ENCODE peak calls at places on chromosome 3, in nine cellular contexts. O is stimulated activated CD4-positive, alpha-beta T cell treated with anti-CD3 and anti-CD28 coated beads, Interleukin-4, amount 100 ng/mL, for 48 hours; P is AG10803; F is HuH-7.5; I is Ammon's horn; T is GM12865; V is psoas muscle; Z is mucosa of gallbladder; A is NCI-H2227 treated with DMSO at 0.1 percent for 48 hours. K is an unnamed sample.

GRCh38 chr3:64651791-64652241 is 36.0 kb downstream of the ADAMTS9 start:
- DNase-seq in O (no peak), P (peak), F (no peak), I (no peak), T (no peak), V (no peak), Z (no peak), A (no peak), K (no peak)

GRCh38 chr3:129794319-129795201 is 99.0 kb downstream of the TMCC1 start:
- DNase-seq in O (no peak), P (no peak), F (peak), I (peak), T (peak), V (no peak), Z (peak), A (peak), K (no peak)

GRCh38 chr3:2765002-2765579 is 345.1 kb downstream of the IL5RA start:
- DNase-seq in O (no peak), P (no peak), F (peak), I (no peak), T (peak), V (no peak), Z (no peak), A (peak), K (no peak)

GRCh38 chr3:41026394-41027177 is 172.7 kb upstream of the CTNNB1 start:
- DNase-seq in O (no peak), P (peak), F (peak), I (peak), T (no peak), V (peak), Z (peak), A (peak), K (no peak)

GRCh38 chr3:126061301-126062032 is 22.5 kb downstream of the SLC41A3 start:
- DNase-seq in O (no peak), P (no peak), F (no peak), I (no peak), T (no peak), V (no peak), Z (no peak), A (no peak), K (no peak)

GRCh38 chr3:136626448-136626847 is 125.7 kb downstream of the STAG1 start:
- DNase-seq in O (no peak), P (no peak), F (no peak), I (no peak), T (no peak), V (no peak), Z (no peak), A (no peak), K (no peak)

GRCh38 chr3:66618066-66618465 is 117.2 kb upstream of the LRIG1 start:
- DNase-seq in O (no peak), P (peak), F (no peak), I (no peak), T (no peak), V (no peak), Z (no peak), A (no peak), K (no peak)

GRCh38 chr3:126745760-126746394 is 41.8 kb downstream of the CHCHD6 start:
- DNase-seq in O (no peak), P (no peak), F (no peak), I (no peak), T (no peak), V (peak), Z (peak), A (no peak), K (no peak)

GRCh38 chr3:197737319-197737649 is 580 bp upstream of the RUBCN start:
- DNase-seq in O (no peak), P (no peak), F (peak), I (no peak), T (no peak), V (no peak), Z (no peak), A (peak), K (no peak)

GRCh38 chr3:194271459-194272035 is 79.6 kb downstream of the CPN2 start:
- DNase-seq in O (no peak), P (no peak), F (no peak), I (peak), T (no peak), V (no peak), Z (no peak), A (no peak), K (no peak)

GRCh38 chr3:171566803-171567422 is 106.7 kb upstream of the TNIK start:
- DNase-seq in O (no peak), P (peak), F (peak), I (peak), T (peak), V (no peak), Z (no peak), A (peak), K (no peak)

GRCh38 chr3:54243262-54243931 is 121.0 kb downstream of the CACNA2D3 start:
- DNase-seq in O (no peak), P (no peak), F (no peak), I (no peak), T (peak), V (no peak), Z (no peak), A (peak), K (no peak)

GRCh38 chr3:154758109-154758868 is 321.8 kb upstream of the MME start:
- DNase-seq in O (no peak), P (peak), F (no peak), I (no peak), T (no peak), V (no peak), Z (no peak), A (peak), K (no peak)

GRCh38 chr3:69772152-69772867 is 33.0 kb downstream of the MITF start:
- DNase-seq in O (no peak), P (no peak), F (no peak), I (no peak), T (no peak), V (no peak), Z (no peak), A (no peak), K (no peak)

GRCh38 chr3:111615880-111616279 is 20.7 kb upstream of the ZBED2 start:
- DNase-seq in O (no peak), P (no peak), F (no peak), I (no peak), T (no peak), V (no peak), Z (no peak), A (no peak), K (no peak)

GRCh38 chr3:136959599-136959998 is 1.8 kb downstream of the IL20RB start:
- DNase-seq in O (no peak), P (no peak), F (no peak), I (no peak), T (no peak), V (no peak), Z (no peak), A (no peak), K (no peak)

GRCh38 chr3:32226875-32227500 is 11.5 kb upstream of the CMTM8 start:
- DNase-seq in O (no peak), P (no peak), F (no peak), I (no peak), T (no peak), V (no peak), Z (no peak), A (peak), K (no peak)

GRCh38 chr3:113639683-113640082 is 56.8 kb downstream of the USF3 start:
- DNase-seq in O (no peak), P (no peak), F (no peak), I (no peak), T (no peak), V (no peak), Z (no peak), A (no peak), K (no peak)

GRCh38 chr3:71258526-71258925 is 325.0 kb downstream of the FOXP1 start:
- DNase-seq in O (no peak), P (peak), F (peak), I (no peak), T (no peak), V (no peak), Z (no peak), A (no peak), K (no peak)

GRCh38 chr3:61080737-61081445 is 170.4 kb downstream of the FHIT start:
- DNase-seq in O (no peak), P (no peak), F (no peak), I (no peak), T (no peak), V (no peak), Z (no peak), A (no peak), K (no peak)

GRCh38 chr3:197430961-197431910 is 124.5 kb downstream of the BDH1 start:
- DNase-seq in O (no peak), P (peak), F (no peak), I (no peak), T (no peak), V (no peak), Z (no peak), A (no peak), K (no peak)

GRCh38 chr3:127920738-127921137 is 5.7 kb downstream of the KBTBD12 start:
- DNase-seq in O (no peak), P (no peak), F (no peak), I (no peak), T (no peak), V (no peak), Z (no peak), A (no peak), K (no peak)

GRCh38 chr3:165404357-165405042 is 208.3 kb upstream of the SLITRK3 start:
- DNase-seq in O (no peak), P (no peak), F (no peak), I (no peak), T (peak), V (no peak), Z (no peak), A (no peak), K (no peak)

GRCh38 chr3:31275583-31275982 is 257.1 kb upstream of the STT3B start:
- DNase-seq in O (no peak), P (no peak), F (no peak), I (no peak), T (no peak), V (no peak), Z (no peak), A (no peak), K (no peak)

GRCh38 chr3:15325228-15325627 is 7.2 kb downstream of the SH3BP5 start:
- DNase-seq in O (no peak), P (peak), F (no peak), I (no peak), T (no peak), V (peak), Z (no peak), A (no peak), K (no peak)

GRCh38 chr3:119782435-119782834 is 534 bp downstream of the NR1I2 start:
- DNase-seq in O (no peak), P (no peak), F (no peak), I (no peak), T (no peak), V (no peak), Z (no peak), A (no peak), K (no peak)

GRCh38 chr3:53705024-53705750 is 141.0 kb downstream of the CHDH start:
- DNase-seq in O (no peak), P (no peak), F (no peak), I (no peak), T (no peak), V (no peak), Z (peak), A (no peak), K (no peak)

GRCh38 chr3:145798691-145799550 is 362.1 kb downstream of the PLOD2 start:
- DNase-seq in O (no peak), P (peak), F (no peak), I (peak), T (no peak), V (no peak), Z (no peak), A (no peak), K (no peak)

GRCh38 chr3:71753716-71754609 is at the start of gene GPR27:
- DNase-seq in O (no peak), P (peak), F (peak), I (peak), T (peak), V (peak), Z (no peak), A (peak), K (no peak)

GRCh38 chr3:158742861-158743260 is 10.6 kb upstream of the RARRES1 start:
- DNase-seq in O (no peak), P (peak), F (no peak), I (no peak), T (no peak), V (no peak), Z (no peak), A (no peak), K (no peak)

GRCh38 chr3:22980346-22980745 is 222.8 kb upstream of the UBE2E2 start:
- DNase-seq in O (no peak), P (no peak), F (no peak), I (no peak), T (no peak), V (no peak), Z (no peak), A (no peak), K (no peak)

GRCh38 chr3:148642616-148643015 is 55.1 kb upstream of the AGTR1 start:
- DNase-seq in O (no peak), P (peak), F (no peak), I (no peak), T (no peak), V (no peak), Z (no peak), A (no peak), K (no peak)